ENCODE peak calls at places on chromosomes 11 and 22, in four cellular contexts. One of them, this sample, is unnamed. For H3K9me3, the result is how much of the 10 kb centered on the place peaks cover.

GRCh38 chr22:42717197-42717967 is 3.3 kb downstream of the A4GALT start:
- DNase-seq in PC-9: peak
- DNase-seq in fibroblast of lung: no peak
- DNase-seq in IMR-90: no peak
- DNase-seq in this sample: peak

GRCh38 chr11:109486129-109486528 is 64.1 kb downstream of the C11orf87 start:
- DNase-seq in IMR-90: no peak
- DNase-seq in PC-9: no peak
- DNase-seq in fibroblast of lung: no peak
- DNase-seq in this sample: no peak

GRCh38 chr11:113022267-113022666 is 61.0 kb downstream of the NCAM1 start:
- DNase-seq in PC-9: no peak
- DNase-seq in fibroblast of lung: peak
- DNase-seq in IMR-90: no peak
- DNase-seq in this sample: peak

GRCh38 chr11:17921620-17922473 is 91.0 kb downstream of the SERGEF start:
- DNase-seq in PC-9: no peak
- DNase-seq in fibroblast of lung: peak
- DNase-seq in IMR-90: peak
- DNase-seq in this sample: peak

GRCh38 chr11:76658651-76659650 is 11.6 kb downstream of the LRRC32 start:
- DNase-seq in PC-9: no peak
- DNase-seq in IMR-90: no peak
- DNase-seq in fibroblast of lung: no peak
- DNase-seq in this sample: no peak

GRCh38 chr11:30635401-30635989 is 49.3 kb upstream of the MPPED2 start:
- DNase-seq in PC-9: no peak
- DNase-seq in IMR-90: peak
- DNase-seq in fibroblast of lung: peak
- DNase-seq in this sample: no peak

GRCh38 chr11:126115253-126115540 is 52.5 kb upstream of the CDON start:
- DNase-seq in IMR-90: no peak
- DNase-seq in fibroblast of lung: peak
- DNase-seq in PC-9: no peak
- DNase-seq in this sample: peak

GRCh38 chr22:29973269-29973668 is 90.3 kb downstream of the MTMR3 start:
- DNase-seq in fibroblast of lung: no peak
- DNase-seq in PC-9: no peak
- DNase-seq in IMR-90: no peak
- DNase-seq in this sample: no peak

GRCh38 chr11:115580416-115580815 is 76.2 kb upstream of the CADM1 start:
- DNase-seq in fibroblast of lung: no peak
- DNase-seq in IMR-90: no peak
- DNase-seq in PC-9: no peak
- DNase-seq in this sample: no peak

GRCh38 chr11:76164861-76165751 is 41.2 kb downstream of the WNT11 start:
- DNase-seq in IMR-90: no peak
- DNase-seq in PC-9: no peak
- DNase-seq in fibroblast of lung: no peak
- DNase-seq in this sample: no peak

GRCh38 chr11:66564538-66564937 is 3.9 kb downstream of the CTSF start:
- DNase-seq in PC-9: no peak
- DNase-seq in fibroblast of lung: no peak
- DNase-seq in IMR-90: no peak
- DNase-seq in this sample: no peak

GRCh38 chr11:93614111-93614784 is 47.2 kb upstream of the CEP295 start:
- DNase-seq in PC-9: no peak
- DNase-seq in fibroblast of lung: no peak
- DNase-seq in IMR-90: no peak
- DNase-seq in this sample: peak

GRCh38 chr11:118370774-118371173 is 11.4 kb downstream of the UBE4A start:
- DNase-seq in fibroblast of lung: no peak
- DNase-seq in IMR-90: no peak
- DNase-seq in PC-9: no peak
- DNase-seq in this sample: no peak

GRCh38 chr11:74462009-74462408 is 5.3 kb downstream of the KCNE3 start:
- DNase-seq in PC-9: no peak
- DNase-seq in fibroblast of lung: peak
- DNase-seq in IMR-90: no peak
- DNase-seq in this sample: peak

GRCh38 chr11:64055077-64055476 is 19.3 kb downstream of the FLRT1 start:
- DNase-seq in PC-9: no peak
- DNase-seq in fibroblast of lung: no peak
- DNase-seq in IMR-90: no peak
- DNase-seq in this sample: peak

GRCh38 chr11:120254788-120255518 is 15.0 kb downstream of the POU2F3 start:
- DNase-seq in IMR-90: no peak
- DNase-seq in fibroblast of lung: no peak
- DNase-seq in PC-9: no peak
- DNase-seq in this sample: no peak

GRCh38 chr11:104191124-104191523 is 27.2 kb upstream of the PDGFD start:
- DNase-seq in fibroblast of lung: peak
- DNase-seq in PC-9: no peak
- DNase-seq in IMR-90: peak
- DNase-seq in this sample: peak

GRCh38 chr11:29173660-29174062 is 843.2 kb downstream of the KCNA4 start:
- DNase-seq in PC-9: no peak
- DNase-seq in fibroblast of lung: peak
- DNase-seq in IMR-90: peak
- DNase-seq in this sample: peak

GRCh38 chr22:23243006-23243573 is 62.8 kb downstream of the BCR start:
- DNase-seq in PC-9: no peak
- DNase-seq in fibroblast of lung: no peak
- DNase-seq in IMR-90: no peak
- DNase-seq in this sample: no peak

GRCh38 chr22:23241562-23242472 is 61.5 kb downstream of the BCR start:
- DNase-seq in fibroblast of lung: no peak
- DNase-seq in PC-9: no peak
- DNase-seq in IMR-90: no peak
- DNase-seq in this sample: no peak

GRCh38 chr22:23243859-23244689 is 63.8 kb downstream of the BCR start:
- DNase-seq in PC-9: no peak
- DNase-seq in fibroblast of lung: no peak
- DNase-seq in IMR-90: no peak
- DNase-seq in this sample: no peak

GRCh38 chr22:23240639-23241389 is 60.5 kb downstream of the BCR start:
- DNase-seq in IMR-90: no peak
- DNase-seq in fibroblast of lung: no peak
- DNase-seq in PC-9: no peak
- DNase-seq in this sample: peak

DNA sequence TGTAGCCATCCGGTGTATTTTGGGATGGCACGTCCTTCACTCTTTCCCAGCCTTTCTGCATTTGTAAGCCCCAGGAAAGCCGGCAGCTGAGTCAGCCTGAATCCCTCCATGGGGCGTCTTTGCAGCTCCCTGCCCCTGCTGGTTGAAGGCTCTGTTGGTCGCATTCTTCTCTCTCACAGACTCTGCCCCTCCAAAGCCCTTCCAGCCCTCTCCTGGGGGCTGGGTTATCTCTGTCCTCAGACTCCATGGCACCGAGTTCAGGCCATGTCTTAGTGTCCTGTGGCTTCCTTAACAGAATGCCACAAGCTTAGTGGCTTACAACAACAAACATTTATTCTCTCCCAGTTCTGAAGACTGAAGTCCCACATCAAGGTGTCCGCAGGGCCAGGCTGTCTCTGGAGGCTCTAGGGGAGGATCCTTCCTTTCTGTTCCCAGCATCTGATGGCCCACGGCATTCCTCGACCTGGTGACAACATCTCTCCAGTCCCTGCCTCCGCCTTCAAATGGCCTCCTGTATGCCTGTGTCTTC is 62.2 kb downstream of the BCR start:
- DNase-seq in IMR-90: peak
- DNase-seq in PC-9: no peak
- DNase-seq in fibroblast of lung: no peak
- DNase-seq in this sample: no peak
- H3K27ac ChIP-seq in IMR-90: no peak
- H3K27ac ChIP-seq in PC-9: no peak
- H3K27ac ChIP-seq in fibroblast of lung: no peak
- H3K27ac ChIP-seq in this sample: no peak

DNA sequence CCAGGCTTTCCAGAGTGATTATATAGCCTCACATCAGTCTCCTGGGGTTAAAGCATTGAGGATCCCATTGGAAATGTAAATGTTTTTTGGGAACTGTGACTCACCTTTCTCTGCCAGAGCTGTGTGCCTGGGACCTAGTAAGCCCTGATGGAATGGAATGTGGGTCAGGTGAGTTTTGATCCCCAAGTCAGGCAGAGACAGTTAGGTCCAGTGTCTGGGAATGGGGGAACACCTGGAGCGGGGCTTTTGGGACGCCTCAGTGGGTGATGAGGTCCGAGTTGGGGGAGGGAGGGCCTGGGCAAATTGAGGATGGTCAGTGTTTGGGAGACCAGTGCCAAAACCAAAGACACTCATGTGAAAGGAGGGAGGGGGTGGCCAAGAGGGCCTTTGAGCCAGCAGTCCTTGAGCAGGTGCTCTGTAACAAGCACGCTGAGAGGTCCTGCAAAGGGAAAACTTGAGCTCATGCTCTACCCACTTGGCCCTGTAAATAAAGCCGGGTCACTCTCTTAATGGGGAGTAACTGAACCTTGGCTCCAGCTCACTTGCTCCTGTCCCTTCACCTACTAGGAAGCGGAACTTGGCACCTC is 104.7 kb downstream of the NAV2 start:
- DNase-seq in fibroblast of lung: no peak
- DNase-seq in IMR-90: no peak
- DNase-seq in PC-9: no peak
- DNase-seq in this sample: no peak
- H3K4me2 ChIP-seq in fibroblast of lung: no peak
- H3K4me2 ChIP-seq in IMR-90: no peak
- H3K4me2 ChIP-seq in PC-9: no peak
- H3K4me2 ChIP-seq in this sample: no peak

DNA sequence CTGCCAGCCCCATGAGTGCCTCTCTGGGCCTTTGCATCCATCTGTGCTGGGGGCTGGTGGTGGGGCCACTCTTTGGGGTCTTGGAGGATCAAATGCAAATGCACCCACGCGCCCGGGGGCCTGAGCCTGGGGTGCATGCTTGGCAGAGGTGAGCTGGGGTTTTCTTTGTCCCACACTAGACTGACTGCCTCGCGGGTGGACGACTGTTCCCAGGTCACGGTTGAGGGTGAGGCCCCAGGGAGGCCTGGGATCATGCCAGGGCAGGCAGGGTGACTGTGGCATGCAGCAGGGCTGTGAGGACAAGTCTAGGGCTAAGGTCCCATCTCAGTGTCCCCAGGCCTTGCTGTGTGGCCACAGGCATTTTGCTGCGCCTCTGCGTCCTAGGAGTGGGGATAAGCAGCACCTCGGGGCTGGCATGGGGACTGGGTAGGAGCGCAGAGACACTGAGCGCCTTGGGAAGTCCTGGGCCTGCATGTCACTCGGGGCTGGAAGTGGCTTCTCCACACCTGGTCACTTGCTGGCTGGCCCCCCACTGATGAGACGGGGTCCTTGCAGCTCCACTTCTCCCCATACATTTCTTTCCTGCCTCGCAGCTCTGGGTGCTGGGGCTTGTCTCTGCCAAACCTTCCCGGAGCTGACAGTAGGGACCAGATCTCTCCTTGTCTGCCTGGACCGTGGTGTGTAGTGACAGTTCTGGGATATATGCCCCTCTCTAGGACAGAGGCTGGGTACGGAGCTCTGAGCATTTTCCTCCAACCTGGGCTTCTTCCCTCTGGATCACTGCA is 133.1 kb downstream of the CTTN start:
- DNase-seq in PC-9: no peak
- DNase-seq in IMR-90: no peak
- DNase-seq in fibroblast of lung: no peak
- DNase-seq in this sample: no peak
- H3K9me3 ChIP-seq in PC-9: under half
- H3K9me3 ChIP-seq in IMR-90: under half
- H3K9me3 ChIP-seq in fibroblast of lung: under half
- H3K9me3 ChIP-seq in this sample: under half

DNA sequence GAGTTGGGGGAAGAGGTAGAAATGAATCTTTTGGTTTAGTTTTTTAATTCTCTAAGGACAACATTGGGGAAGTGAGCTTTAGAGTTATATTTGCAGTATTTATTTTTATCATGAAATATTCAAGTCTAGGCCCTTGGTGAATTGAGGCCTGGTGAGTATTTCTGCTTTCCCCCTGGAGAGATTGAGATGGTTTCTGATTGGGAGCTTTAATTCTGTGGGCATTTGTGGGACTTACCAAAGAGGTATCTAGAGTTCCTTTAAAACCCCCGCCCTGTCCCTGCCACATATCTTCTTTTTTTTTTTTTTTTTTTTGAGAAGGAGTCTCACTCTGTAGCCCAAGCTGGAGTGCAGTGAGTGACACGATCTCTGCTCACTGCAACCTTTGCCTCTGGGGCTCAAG is 9.6 kb downstream of the ACO2 start:
- DNase-seq in IMR-90: no peak
- DNase-seq in PC-9: no peak
- DNase-seq in fibroblast of lung: no peak
- DNase-seq in this sample: no peak
- H3K27ac ChIP-seq in IMR-90: no peak
- H3K27ac ChIP-seq in PC-9: no peak
- H3K27ac ChIP-seq in fibroblast of lung: peak
- H3K27ac ChIP-seq in this sample: peak

GRCh38 chr22:23184100-23184763 is 3.9 kb downstream of the BCR start:
- DNase-seq in fibroblast of lung: no peak
- DNase-seq in IMR-90: no peak
- DNase-seq in PC-9: no peak
- DNase-seq in this sample: no peak

GRCh38 chr22:23183107-23183698 is 2.9 kb downstream of the BCR start:
- DNase-seq in fibroblast of lung: peak
- DNase-seq in IMR-90: peak
- DNase-seq in PC-9: peak
- DNase-seq in this sample: peak

GRCh38 chr22:23182289-23183106 is 2.2 kb downstream of the BCR start:
- DNase-seq in PC-9: peak
- DNase-seq in fibroblast of lung: no peak
- DNase-seq in IMR-90: peak
- DNase-seq in this sample: peak

GRCh38 chr22:23187201-23187600 is 6.9 kb downstream of the BCR start:
- DNase-seq in IMR-90: no peak
- DNase-seq in PC-9: no peak
- DNase-seq in fibroblast of lung: no peak
- DNase-seq in this sample: no peak

DNA sequence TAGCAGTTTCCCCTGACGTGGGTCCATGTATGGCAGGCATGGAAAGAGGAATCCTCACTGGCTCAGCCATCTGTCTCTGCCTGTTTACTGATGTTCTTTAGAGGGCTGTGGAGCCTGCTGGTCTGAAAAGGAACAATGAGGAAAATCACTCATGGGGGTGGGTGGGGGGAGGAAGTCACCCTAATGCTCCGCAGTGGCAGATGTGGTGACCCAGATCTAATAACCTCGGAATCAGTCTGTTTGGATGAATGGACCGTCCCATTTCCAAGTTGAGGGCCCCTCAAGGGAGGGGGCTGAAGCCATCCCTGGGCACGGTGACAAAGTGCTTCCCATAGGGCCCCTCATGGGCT is 4.4 kb downstream of the BCR start:
- DNase-seq in fibroblast of lung: no peak
- DNase-seq in PC-9: no peak
- DNase-seq in IMR-90: no peak
- DNase-seq in this sample: no peak
- H3K4me2 ChIP-seq in fibroblast of lung: no peak
- H3K4me2 ChIP-seq in PC-9: peak
- H3K4me2 ChIP-seq in IMR-90: no peak
- H3K4me2 ChIP-seq in this sample: no peak

This sample was measured in GM23248.